ENCODE peak calls at places on chromosomes 4 and X, in nine cellular contexts. V is iPS DF 19.7; W is dorsolateral prefrontal cortex; L is sciatic nerve; A is endothelial cell; U is nucleus accumbens; P is activated CD4-positive, CD25-positive, alpha-beta regulatory T cell treated with anti-CD3 and anti-CD28 coated beads, Interleukin-2, amount 50 U/mL, for 16 hours; D is adipocyte; N is stromal cell of bone marrow. G is an unnamed sample.

GRCh38 chr4:108651068-108651794 is 832 bp downstream of the OSTC start:
- DNase-seq in V (no peak), W (no peak), L (no peak), A (no peak), U (no peak), P (no peak), D (peak; percentile 78), N (peak; percentile 41), G (no peak)

GRCh38 chrX:154040307-154040756 is 20.6 kb upstream of the IRAK1 start:
- DNase-seq in V (no peak), W (no peak), L (no peak), A (no peak), U (no peak), P (no peak), D (peak; percentile 82), N (peak; percentile 71), G (no peak)

GRCh38 chr4:103634236-103634635 is 85.5 kb downstream of the TACR3 start:
- DNase-seq in V (no peak), W (no peak), L (no peak), A (no peak), U (no peak), P (no peak), D (no peak), N (no peak), G (no peak)

GRCh38 chr4:80101086-80101767 is 28.2 kb upstream of the ANTXR2 start:
- DNase-seq in V (no peak), W (no peak), L (no peak), A (no peak), U (no peak), P (no peak), D (no peak), N (no peak), G (no peak)

GRCh38 chrX:55908685-55909212 is 191.2 kb downstream of the RRAGB start:
- DNase-seq in V (no peak), W (no peak), L (peak; percentile 49), A (peak; percentile 4), U (peak; percentile 2), P (no peak), D (peak; percentile 7), N (no peak), G (no peak)

GRCh38 chr4:15001248-15001824 is 945 bp upstream of the CPEB2 start:
- DNase-seq in V (no peak), W (peak; percentile 82), L (peak; percentile 85), A (peak; percentile 21), U (peak; percentile 78), P (peak; percentile 11), D (peak; percentile 96), N (peak; percentile 98), G (peak; percentile 51)

GRCh38 chr4:35538807-35539206 is 705.5 kb downstream of the ARAP2 start:
- DNase-seq in V (no peak), W (no peak), L (no peak), A (no peak), U (no peak), P (no peak), D (no peak), N (no peak), G (no peak)

GRCh38 chrX:155068165-155068564 is 2.8 kb downstream of the CMC4 start:
- DNase-seq in V (no peak), W (no peak), L (no peak), A (no peak), U (no peak), P (no peak), D (peak; percentile 49), N (peak; percentile 36), G (no peak)

GRCh38 chrX:29941292-29941691 is 274.1 kb upstream of the MAGEB2 start:
- DNase-seq in V (no peak), W (no peak), L (no peak), A (no peak), U (no peak), P (no peak), D (no peak), N (no peak), G (no peak)

GRCh38 chr4:139557506-139558110 is 1.6 kb upstream of the SETD7 start:
- DNase-seq in V (no peak), W (no peak), L (no peak), A (no peak), U (no peak), P (no peak), D (no peak), N (no peak), G (no peak)

GRCh38 chr4:85477538-85477937 is 2.6 kb downstream of the ARHGAP24 start:
- DNase-seq in V (no peak), W (no peak), L (no peak), A (no peak), U (no peak), P (no peak), D (no peak), N (no peak), G (no peak)

GRCh38 chr4:75030649-75031235 is 97.8 kb downstream of the PARM1 start:
- DNase-seq in V (no peak), W (no peak), L (no peak), A (no peak), U (no peak), P (no peak), D (no peak), N (no peak), G (no peak)

GRCh38 chr4:105569014-105569850 is 16.8 kb downstream of the ARHGEF38 start:
- DNase-seq in V (no peak), W (no peak), L (no peak), A (no peak), U (no peak), P (no peak), D (peak; percentile 3), N (no peak), G (no peak)

GRCh38 chr4:184237612-184238011 is 19.9 kb upstream of the ENPP6 start:
- DNase-seq in V (no peak), W (no peak), L (no peak), A (no peak), U (no peak), P (no peak), D (no peak), N (no peak), G (peak; percentile 11)

GRCh38 chrX:81900522-81900921 is 698.6 kb downstream of the SH3BGRL start:
- DNase-seq in V (no peak), W (no peak), L (no peak), A (no peak), U (no peak), P (no peak), D (no peak), N (no peak), G (no peak)

GRCh38 chr4:183968502-183968901 is 63.4 kb downstream of the STOX2 start:
- DNase-seq in V (no peak), W (no peak), L (no peak), A (no peak), U (no peak), P (no peak), D (no peak), N (no peak), G (no peak)

GRCh38 chrX:47215291-47215900 is 3.1 kb upstream of the CDK16 start:
- DNase-seq in V (no peak), W (no peak), L (no peak), A (no peak), U (no peak), P (no peak), D (no peak), N (no peak), G (no peak)

GRCh38 chr4:10336471-10336870 is 120.8 kb downstream of the ZNF518B start:
- DNase-seq in V (no peak), W (no peak), L (no peak), A (no peak), U (no peak), P (no peak), D (peak; percentile 1), N (no peak), G (no peak)

GRCh38 chrX:130385520-130385919 is at the start of gene GPR119:
- DNase-seq in V (no peak), W (no peak), L (no peak), A (no peak), U (no peak), P (no peak), D (no peak), N (no peak), G (no peak)

GRCh38 chr4:42070463-42070862 is 80.1 kb downstream of the SLC30A9 start:
- DNase-seq in V (no peak), W (no peak), L (no peak), A (no peak), U (no peak), P (no peak), D (no peak), N (no peak), G (no peak)

GRCh38 chr4:56768772-56769171 is 52.7 kb downstream of the SPINK2 start:
- DNase-seq in V (peak; percentile 42), W (no peak), L (no peak), A (no peak), U (no peak), P (no peak), D (no peak), N (no peak), G (no peak)

GRCh38 chr4:17636696-17637351 is 22.4 kb downstream of the MED28 start:
- DNase-seq in V (peak; percentile 23), W (peak; percentile 86), L (peak; percentile 89), A (peak; percentile 83), U (peak; percentile 39), P (peak; percentile 40), D (peak; percentile 90), N (peak; percentile 44), G (peak; percentile 83)

GRCh38 chr4:152643153-152644035 is 36.4 kb downstream of the TMEM154 start:
- DNase-seq in V (no peak), W (no peak), L (no peak), A (no peak), U (no peak), P (no peak), D (no peak), N (no peak), G (no peak)

GRCh38 chr4:161647757-161648156 is 516.0 kb downstream of the FSTL5 start:
- DNase-seq in V (no peak), W (no peak), L (no peak), A (no peak), U (no peak), P (no peak), D (no peak), N (no peak), G (no peak)

GRCh38 chr4:103934178-103934789 is 214.5 kb upstream of the TACR3 start:
- DNase-seq in V (no peak), W (peak; percentile 22), L (no peak), A (peak; percentile 18), U (no peak), P (no peak), D (peak; percentile 76), N (peak; percentile 9), G (no peak)

GRCh38 chr4:184292465-184292867 is 74.8 kb upstream of the ENPP6 start:
- DNase-seq in V (no peak), W (no peak), L (no peak), A (no peak), U (no peak), P (no peak), D (no peak), N (no peak), G (no peak)

GRCh38 chr4:94305468-94306225 is 37.0 kb downstream of the HPGDS start:
- DNase-seq in V (no peak), W (no peak), L (no peak), A (no peak), U (no peak), P (no peak), D (no peak), N (no peak), G (no peak)

GRCh38 chr4:109977854-109978501 is 65.3 kb downstream of the EGF start:
- DNase-seq in V (no peak), W (no peak), L (no peak), A (no peak), U (no peak), P (no peak), D (peak; percentile 80), N (peak; percentile 32), G (no peak)

GRCh38 chr4:2280531-2281300 is 18.8 kb upstream of the MXD4 start:
- DNase-seq in V (no peak), W (peak; percentile 78), L (no peak), A (no peak), U (peak; percentile 27), P (no peak), D (peak; percentile 36), N (no peak), G (no peak)

GRCh38 chr4:146165840-146166239 is 9.7 kb upstream of the LSM6 start:
- DNase-seq in V (no peak), W (no peak), L (no peak), A (no peak), U (no peak), P (no peak), D (peak; percentile 79), N (peak; percentile 53), G (no peak)

GRCh38 chrX:136850441-136851175 is 29.9 kb downstream of the RBMX start:
- DNase-seq in V (no peak), W (no peak), L (no peak), A (no peak), U (no peak), P (no peak), D (peak; percentile 69), N (no peak), G (no peak)

G was measured in caudate nucleus.